ENCODE peak calls at places on chromosomes 12 and 14, in ten cellular contexts. J is cardiac muscle cell, T is transverse colon, W is astrocyte of the spinal cord, E is lower lobe of right lung, Y is hepatocyte, I is BJ, V is stomach, Q is pancreas, F is endothelial cell of umbilical vein. L is an unnamed sample.

GRCh38 chr14:76227450-76228050 is 75.8 kb downstream of the GPATCH2L start:
- DNase-seq in F (no peak), T (no peak), Q (no peak), Y (peak; percentile 14), V (no peak), I (peak; percentile 4), E (no peak), J (no peak), W (no peak), L (no peak)

GRCh38 chr12:67459578-67459977 is 189.0 kb upstream of the DYRK2 start:
- DNase-seq in W (no peak), Q (no peak), J (no peak), I (no peak), V (no peak), E (no peak), T (no peak), Y (no peak), F (no peak), L (no peak)

GRCh38 chr14:37591311-37591940 is 3.6 kb downstream of the FOXA1 start:
- DNase-seq in Q (peak; percentile 64), F (no peak), E (peak; percentile 64), Y (peak; percentile 75), W (no peak), V (peak; percentile 65), T (peak; percentile 51), I (no peak), J (no peak), L (peak; percentile 85)

GRCh38 chr12:58443981-58444371 is 476.3 kb downstream of the LRIG3 start:
- DNase-seq in Y (peak; percentile 7), E (no peak), F (no peak), V (no peak), J (no peak), W (peak; percentile 72), I (no peak), Q (no peak), T (peak; percentile 13), L (no peak)

GRCh38 chr12:26113853-26114719 is 10.8 kb downstream of the BHLHE41 start:
- DNase-seq in I (peak; percentile 64), J (peak; percentile 81), Q (peak; percentile 98), T (peak; percentile 97), Y (peak; percentile 96), W (peak; percentile 90), E (peak; percentile 94), V (peak; percentile 96), F (peak; percentile 95), L (peak; percentile 98)

GRCh38 chr12:19750116-19750644 is 310.9 kb downstream of the AEBP2 start:
- DNase-seq in F (no peak), I (no peak), Q (no peak), V (no peak), Y (no peak), J (no peak), E (no peak), W (no peak), T (no peak), L (no peak)

GRCh38 chr14:68644101-68644500 is 148.8 kb downstream of the ZFP36L1 start:
- DNase-seq in Q (no peak), J (no peak), E (no peak), W (no peak), I (no peak), Y (no peak), V (no peak), T (no peak), F (no peak), L (no peak)

GRCh38 chr14:35878272-35879140 is 52.4 kb downstream of the BRMS1L start:
- DNase-seq in T (peak; percentile 37), J (no peak), I (peak; percentile 85), F (peak; percentile 89), Y (peak; percentile 61), Q (no peak), V (peak; percentile 34), W (peak; percentile 90), E (no peak), L (no peak)

GRCh38 chr12:132317233-132317938 is 12.0 kb downstream of the GALNT9 start:
- DNase-seq in J (no peak), F (no peak), T (no peak), Y (no peak), E (peak; percentile 9), V (no peak), W (no peak), I (no peak), Q (peak; percentile 28), L (no peak)

GRCh38 chr12:47882796-47883546 is 21.8 kb downstream of the VDR start:
- DNase-seq in Y (no peak), T (peak; percentile 59), F (no peak), J (no peak), E (peak; percentile 75), I (no peak), W (no peak), Q (no peak), V (peak; percentile 42), L (no peak)

GRCh38 chr12:18583655-18584054 is 154.2 kb downstream of the PLCZ1 start:
- DNase-seq in E (no peak), W (no peak), F (no peak), T (no peak), Y (no peak), I (no peak), Q (no peak), V (no peak), J (peak; percentile 6), L (no peak)

GRCh38 chr12:117031843-117032592 is 67.2 kb downstream of the TESC start:
- DNase-seq in I (no peak), T (no peak), J (no peak), V (peak; percentile 29), F (no peak), E (no peak), W (no peak), Y (no peak), Q (peak; percentile 23), L (no peak)

GRCh38 chr14:100080206-100080605 is 15.0 kb downstream of the EVL start:
- DNase-seq in J (no peak), E (no peak), V (no peak), Q (no peak), I (no peak), W (no peak), Y (no peak), F (no peak), T (no peak), L (no peak)

GRCh38 chr14:100078216-100078780 is 13.1 kb downstream of the EVL start:
- DNase-seq in V (no peak), J (no peak), Y (no peak), Q (no peak), E (no peak), I (no peak), T (no peak), F (no peak), W (no peak), L (no peak)

GRCh38 chr14:100077441-100077840 is 12.2 kb downstream of the EVL start:
- DNase-seq in W (no peak), J (no peak), Q (no peak), V (no peak), I (no peak), Y (no peak), E (no peak), T (no peak), F (no peak), L (no peak)

GRCh38 chr14:100079606-100080005 is 14.4 kb downstream of the EVL start:
- DNase-seq in I (no peak), J (no peak), V (no peak), Y (no peak), W (no peak), E (no peak), T (no peak), Q (no peak), F (no peak), L (no peak)

DNA sequence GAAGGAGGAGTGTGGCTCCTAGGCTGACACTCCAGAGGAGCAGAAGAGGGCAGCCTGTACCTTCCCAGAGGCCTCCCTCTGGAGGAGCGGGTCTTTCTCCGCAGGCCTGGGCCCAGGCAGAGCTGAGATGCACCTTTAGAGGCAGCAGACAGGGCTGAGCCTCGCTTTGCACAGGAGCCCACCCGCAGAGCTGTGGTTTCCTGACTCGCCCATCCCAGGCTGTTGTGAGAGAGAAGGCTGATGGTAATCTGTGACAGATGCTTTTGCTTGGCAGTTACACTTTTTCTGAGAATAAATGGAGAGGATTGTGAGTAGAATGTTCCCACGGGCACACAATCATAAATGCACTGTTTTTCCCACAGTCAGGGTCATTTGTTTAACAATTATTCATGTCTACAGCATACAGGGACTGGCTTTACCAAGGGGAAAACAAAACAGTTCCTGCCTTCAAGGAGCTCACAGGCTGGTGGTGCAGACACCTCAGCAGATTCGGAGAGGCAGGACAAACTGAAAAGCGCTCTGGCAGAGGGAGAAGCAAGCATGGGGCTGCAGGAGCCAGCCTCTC is 13.9 kb downstream of the EVL start:
- DNase-seq in T (peak; percentile 62), Q (no peak), J (no peak), F (peak; percentile 9), W (peak; percentile 89), Y (peak; percentile 42), E (no peak), V (peak; percentile 47), I (peak; percentile 68), L (peak; percentile 25)
- TF ChIP-seq CTCF in T (no peak), Q (no peak), J (no peak), F (no peak), W (peak; percentile 19), Y (peak; percentile 14), E (no peak), V (no peak), I (no peak), L (no peak)

GRCh38 chr12:128951448-128951847 is 98.2 kb downstream of the GLT1D1 start:
- DNase-seq in T (no peak), J (no peak), V (no peak), W (no peak), E (no peak), Q (no peak), Y (no peak), F (no peak), I (no peak), L (no peak)
- TF ChIP-seq CTCF in T (no peak), J (no peak), V (no peak), W (no peak), E (no peak), Q (no peak), Y (no peak), F (no peak), I (no peak), L (no peak)

DNA sequence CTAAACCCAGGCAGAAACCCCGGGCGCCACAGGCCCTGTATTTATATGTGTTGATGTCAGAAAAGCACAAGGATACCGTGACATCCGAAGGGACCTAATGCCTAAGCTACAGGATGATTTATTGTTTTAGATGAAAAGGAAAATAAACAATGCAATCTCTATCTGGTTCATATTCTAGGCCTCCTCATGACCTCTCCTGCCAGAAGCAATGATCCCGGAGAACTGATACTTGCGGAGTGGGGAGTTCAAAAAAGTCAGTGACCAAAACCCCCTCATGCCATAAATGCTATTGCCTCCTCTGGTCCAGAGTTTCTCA is 849 bp upstream of the CSRP2 start:
- DNase-seq in E (no peak), T (no peak), V (no peak), Q (no peak), W (no peak), I (no peak), Y (no peak), J (no peak), F (no peak), L (no peak)
- TF ChIP-seq CTCF in E (no peak), T (peak; percentile 3), V (no peak), Q (no peak), W (no peak), I (no peak), Y (no peak), J (no peak), F (no peak), L (peak; percentile 31)

GRCh38 chr14:103105580-103106168 is 11.1 kb downstream of the EXOC3L4 start:
- DNase-seq in Q (peak; percentile 40), J (no peak), E (no peak), T (peak; percentile 66), F (no peak), I (no peak), Y (no peak), W (no peak), V (no peak), L (peak; percentile 46)
- TF ChIP-seq CTCF in Q (no peak), J (no peak), E (no peak), T (peak; percentile 9), F (no peak), I (no peak), Y (peak; percentile 21), W (no peak), V (no peak), L (peak; percentile 44)

L was measured in Caco-2.